ENCODE peak calls at places on chromosomes 3 and 15, in nine cellular contexts. R, O, S, M, W, H, Q, A and U are unnamed samples.

GRCh38 chr3:116440196-116440595 is 5.1 kb downstream of the LSAMP start:
- DNase-seq in O (no peak), Q (no peak), M (no peak), S (no peak), H (no peak), R (no peak), A (no peak), W (no peak), U (no peak)

GRCh38 chr3:122469659-122470058 is 45.1 kb downstream of the KPNA1 start:
- DNase-seq in O (no peak), W (no peak), H (no peak), M (no peak), A (no peak), S (no peak), R (no peak), Q (no peak), U (no peak)

GRCh38 chr15:53072077-53072476 is 281.9 kb upstream of the ONECUT1 start:
- DNase-seq in W (peak; percentile 68), Q (peak; percentile 61), M (peak; percentile 44), O (no peak), R (peak; percentile 98), S (peak; percentile 16), A (peak; percentile 11), H (peak; percentile 65), U (no peak)

GRCh38 chr3:127101411-127102067 is 91.4 kb upstream of the PRR23E start:
- DNase-seq in R (no peak), Q (no peak), W (no peak), A (no peak), S (no peak), H (no peak), O (peak; percentile 55), M (no peak), U (no peak)

GRCh38 chr15:66566963-66567531 is 1.2 kb upstream of the LCTL start:
- DNase-seq in O (no peak), S (peak; percentile 54), H (peak; percentile 86), A (peak; percentile 60), W (peak; percentile 66), M (peak; percentile 83), R (peak; percentile 68), Q (peak; percentile 65), U (peak; percentile 54)

GRCh38 chr15:77475898-77476297 is 55.2 kb downstream of the HMG20A start:
- DNase-seq in R (no peak), H (no peak), W (no peak), O (no peak), Q (no peak), S (no peak), M (peak; percentile 23), A (peak; percentile 42), U (no peak)

GRCh38 chr3:61250784-61251173 is 473 bp downstream of the FHIT start:
- DNase-seq in O (no peak), H (no peak), M (no peak), S (peak; percentile 38), A (peak; percentile 47), W (peak; percentile 42), Q (no peak), R (peak; percentile 40), U (peak; percentile 30)

GRCh38 chr3:13266651-13267347 is 153.3 kb downstream of the NUP210 start:
- DNase-seq in A (no peak), S (no peak), Q (no peak), O (no peak), W (no peak), M (no peak), R (no peak), H (no peak), U (no peak)

GRCh38 chr3:99713440-99713839 is 75.0 kb downstream of the COL8A1 start:
- DNase-seq in Q (no peak), O (peak; percentile 66), W (no peak), H (no peak), R (no peak), S (no peak), A (peak; percentile 56), M (peak; percentile 75), U (no peak)

GRCh38 chr3:37308247-37308646 is 133.9 kb upstream of the LRRFIP2 start:
- DNase-seq in W (no peak), A (no peak), M (no peak), O (no peak), Q (no peak), R (no peak), H (peak; percentile 36), S (no peak), U (no peak)

GRCh38 chr3:66991478-66991877 is 6.6 kb upstream of the KBTBD8 start:
- DNase-seq in H (no peak), Q (no peak), R (no peak), M (no peak), A (no peak), W (no peak), O (no peak), S (no peak), U (no peak)

GRCh38 chr3:66989241-66989640 is 8.9 kb upstream of the KBTBD8 start:
- DNase-seq in A (no peak), O (no peak), R (no peak), S (no peak), H (no peak), M (no peak), W (no peak), Q (no peak), U (no peak)

GRCh38 chr3:66993082-66993481 is 5.0 kb upstream of the KBTBD8 start:
- DNase-seq in O (no peak), Q (no peak), S (no peak), W (no peak), A (no peak), M (no peak), R (no peak), H (no peak), U (no peak)

GRCh38 chr3:66986406-66986805 is 11.7 kb upstream of the KBTBD8 start:
- DNase-seq in A (no peak), R (no peak), M (no peak), Q (no peak), S (no peak), W (no peak), H (no peak), O (no peak), U (no peak)

GRCh38 chr3:66989860-66990696 is 8.0 kb upstream of the KBTBD8 start:
- DNase-seq in R (peak; percentile 10), Q (no peak), S (no peak), O (no peak), M (no peak), H (peak; percentile 12), W (no peak), A (no peak), U (no peak)
- TF ChIP-seq CTCF in R (peak; percentile 15), Q (no peak), S (peak; percentile 14), O (no peak), M (no peak), H (no peak), W (no peak), A (no peak), U (no peak)

DNA sequence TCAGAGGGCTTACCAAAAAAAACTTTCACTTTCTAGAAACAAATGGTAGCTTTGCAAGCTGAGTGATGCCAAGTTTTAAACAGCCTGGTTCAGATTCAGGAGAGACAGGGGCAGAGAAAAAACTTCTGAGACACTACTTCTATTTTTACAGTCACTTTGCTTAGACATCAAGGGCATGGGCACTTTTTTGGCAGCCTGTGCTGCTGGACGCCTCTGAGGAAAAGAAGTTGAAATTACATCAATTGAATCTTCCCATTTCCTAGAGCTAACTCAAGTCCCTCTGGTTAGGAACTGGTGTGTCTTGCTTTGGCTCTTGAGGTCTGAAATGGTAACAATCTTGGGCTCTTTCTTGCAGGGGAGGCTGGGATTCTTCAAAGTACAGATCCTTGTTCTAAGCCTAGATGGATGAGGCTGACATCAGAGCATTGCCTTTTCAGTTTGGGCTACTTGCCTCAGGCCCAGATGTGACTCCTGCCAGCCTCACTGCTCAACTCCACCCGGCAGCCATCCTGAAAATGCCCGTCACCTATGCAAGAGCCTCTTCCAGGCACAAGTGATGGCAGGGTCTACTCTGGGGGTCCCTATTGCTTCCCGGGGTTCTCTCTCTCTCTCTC is 357.5 kb downstream of the FOXP1 start:
- DNase-seq in H (no peak), S (no peak), M (no peak), O (no peak), Q (no peak), A (peak; percentile 55), W (peak; percentile 25), R (no peak), U (no peak)
- H3K4me3 ChIP-seq in H (no peak overlapping the region), S (peak overlapping the region; percentile 43), M (no peak overlapping the region), O (peak overlapping the region; percentile 41), Q (peak overlapping the region; percentile 17), A (no peak overlapping the region), W (no peak overlapping the region), R (no peak overlapping the region), U (no peak overlapping the region)

GRCh38 chr3:105365536-105366301 is 990 bp upstream of the ALCAM start:
- DNase-seq in Q (peak; percentile 24), R (peak; percentile 67), S (no peak), A (peak; percentile 49), W (no peak), M (peak; percentile 22), O (no peak), H (peak; percentile 50), U (peak; percentile 36)

GRCh38 chr3:105366302-105367062 is at the start of gene ALCAM:
- DNase-seq in A (peak; percentile 98), W (peak; percentile 97), M (peak; percentile 97), O (peak; percentile 97), S (peak; percentile 89), Q (peak; percentile 96), R (peak; percentile 97), H (peak; percentile 82), U (peak; percentile 95)

GRCh38 chr3:105368575-105369500 is 2.1 kb downstream of the ALCAM start:
- DNase-seq in A (peak; percentile 87), S (peak; percentile 21), M (peak; percentile 41), Q (peak; percentile 70), W (peak; percentile 41), R (peak; percentile 86), H (peak; percentile 29), O (peak; percentile 70), U (peak; percentile 84)

GRCh38 chr3:105367063-105367405 is 325 bp downstream of the ALCAM start:
- DNase-seq in W (peak; percentile 28), M (peak; percentile 31), H (peak; percentile 18), Q (peak; percentile 40), A (peak; percentile 40), R (peak; percentile 45), S (no peak), O (peak; percentile 69), U (peak; percentile 31)

GRCh38 chr3:105367406-105368213 is 901 bp downstream of the ALCAM start:
- DNase-seq in Q (peak; percentile 77), H (peak; percentile 27), M (peak; percentile 50), A (peak; percentile 68), W (peak; percentile 76), R (peak; percentile 81), O (peak; percentile 82), S (peak; percentile 44), U (peak; percentile 78)
- H3K27ac ChIP-seq in Q (peak overlapping the region; percentile 91), H (peak overlapping the region; percentile 88), M (no peak overlapping the region), A (peak overlapping the region; percentile 92), W (peak overlapping the region; percentile 85), R (peak overlapping the region; percentile 90), O (peak overlapping the region; percentile 83), S (no peak overlapping the region), U (peak overlapping the region; percentile 97)

GRCh38 chr3:183178833-183179549 is 16.5 kb upstream of the LAMP3 start:
- DNase-seq in A (peak; percentile 47), M (peak; percentile 72), Q (peak; percentile 31), S (peak; percentile 30), W (peak; percentile 27), H (peak; percentile 36), R (peak; percentile 20), O (no peak), U (peak; percentile 84)
- TF ChIP-seq CTCF in A (no peak), M (peak; percentile 60), Q (no peak), S (no peak), W (no peak), H (peak; percentile 21), R (no peak), O (no peak), U (no peak)